ENCODE peak calls at places on chromosomes 3 and 15, in four cellular contexts. L is PC-3; T is CD4-positive, alpha-beta T cell; X is fibroblast of lung. Y is an unnamed sample.

GRCh38 chr3:155497930-155498647 is 204.6 kb upstream of the STRIT1 start:
- DNase-seq in L (peak; percentile 85), T (no peak), X (peak; percentile 69), Y (no peak)

GRCh38 chr3:39177708-39178332 is 14.6 kb downstream of the XIRP1 start:
- DNase-seq in L (peak; percentile 75), T (peak; percentile 57), X (peak; percentile 98), Y (peak; percentile 89)

GRCh38 chr3:188788621-188789081 is 383.1 kb upstream of the TPRG1 start:
- DNase-seq in L (peak; percentile 45), T (peak; percentile 38), X (peak; percentile 92), Y (no peak)

GRCh38 chr3:115270849-115271248 is 123.8 kb upstream of the ZBTB20 start:
- DNase-seq in L (no peak), T (no peak), X (no peak), Y (no peak)

GRCh38 chr15:39153718-39154117 is 427.2 kb upstream of the THBS1 start:
- DNase-seq in L (peak; percentile 92), T (no peak), X (no peak), Y (no peak)

GRCh38 chr3:44877333-44877732 is 2.9 kb downstream of the TGM4 start:
- DNase-seq in L (no peak), T (no peak), X (no peak), Y (no peak)

GRCh38 chr3:59286791-59287531 is 237.1 kb upstream of the CFAP20DC start:
- DNase-seq in L (peak; percentile 64), T (no peak), X (no peak), Y (no peak)

GRCh38 chr15:74433592-74434259 is at the start of gene SEMA7A:
- DNase-seq in L (peak; percentile 83), T (peak; percentile 67), X (peak; percentile 71), Y (peak; percentile 84)

GRCh38 chr3:152121292-152121654 is 147.5 kb upstream of the MBNL1 start:
- DNase-seq in L (peak; percentile 91), T (no peak), X (peak; percentile 96), Y (no peak)

GRCh38 chr3:179949428-179949827 is 87.3 kb downstream of the PEX5L start:
- DNase-seq in L (no peak), T (no peak), X (no peak), Y (no peak)

GRCh38 chr3:41163399-41163798 is 35.9 kb upstream of the CTNNB1 start:
- DNase-seq in L (no peak), T (no peak), X (peak; percentile 1), Y (no peak)

GRCh38 chr15:69031013-69032001 is 16.8 kb downstream of the NOX5 start:
- DNase-seq in L (peak; percentile 50), T (peak; percentile 9), X (peak; percentile 39), Y (peak; percentile 24)

GRCh38 chr15:90309050-90309449 is 43.0 kb upstream of the ZNF774 start:
- DNase-seq in L (no peak), T (no peak), X (no peak), Y (no peak)

GRCh38 chr3:122665226-122665786 is 15.3 kb upstream of the PARP14 start:
- DNase-seq in L (no peak), T (no peak), X (no peak), Y (no peak)

GRCh38 chr3:23735575-23736326 is 70.0 kb upstream of the UBE2E1 start:
- DNase-seq in L (no peak), T (no peak), X (peak; percentile 52), Y (peak; percentile 55)

GRCh38 chr15:83977992-83978391 is 257.6 kb upstream of the GOLGA6L4 start:
- DNase-seq in L (no peak), T (no peak), X (no peak), Y (no peak)

GRCh38 chr3:113867506-113867905 is 28.9 kb downstream of the GRAMD1C start:
- DNase-seq in L (peak; percentile 94), T (no peak), X (no peak), Y (no peak)

GRCh38 chr15:28952666-28953491 is 67.1 kb downstream of the APBA2 start:
- DNase-seq in L (no peak), T (no peak), X (no peak), Y (no peak)

DNA sequence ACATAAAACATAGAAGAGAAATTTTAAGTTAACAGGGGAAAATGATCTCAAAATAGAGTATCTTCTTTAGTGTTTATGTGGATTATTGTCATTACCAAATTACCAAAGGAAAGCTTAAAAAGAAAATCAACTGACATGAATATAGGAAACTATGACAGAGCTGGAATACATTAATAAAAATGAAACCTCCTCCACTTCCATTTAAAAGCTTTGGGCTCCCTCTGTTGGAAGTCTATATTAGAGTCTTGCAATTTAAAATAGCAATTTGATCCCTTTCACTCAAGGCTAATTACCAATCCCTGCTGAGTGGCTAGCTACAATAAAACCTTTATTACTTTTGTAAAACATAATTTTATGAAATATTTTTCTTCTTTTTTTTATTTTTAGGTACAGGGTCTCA is 61.4 kb upstream of the IMPG2 start:
- DNase-seq in L (peak; percentile 76), T (no peak), X (peak; percentile 73), Y (no peak)
- TF ChIP-seq CTCF in L (peak; percentile 82), T (peak; percentile 34), X (peak; percentile 35), Y (peak; percentile 66)

GRCh38 chr15:31607656-31608055 is 281.0 kb downstream of the KLF13 start:
- DNase-seq in L (peak; percentile 2), T (no peak), X (no peak), Y (no peak)
- H3K9me3 ChIP-seq in L (no peaks in the 10 kb centered on the region), T (no peaks in the 10 kb centered on the region), X (no peaks in the 10 kb centered on the region), Y (peaks cover 28% of the 10 kb centered on the region)

GRCh38 chr3:121488628-121489027 is 57.2 kb downstream of the POLQ start:
- DNase-seq in L (peak; percentile 24), T (no peak), X (no peak), Y (no peak)

GRCh38 chr3:121496841-121497240 is 48.9 kb downstream of the POLQ start:
- DNase-seq in L (no peak), T (no peak), X (no peak), Y (no peak)

GRCh38 chr3:121490161-121490560 is 55.6 kb downstream of the POLQ start:
- DNase-seq in L (no peak), T (no peak), X (no peak), Y (no peak)

GRCh38 chr3:121491683-121492082 is 54.1 kb downstream of the POLQ start:
- DNase-seq in L (no peak), T (no peak), X (no peak), Y (no peak)

DNA sequence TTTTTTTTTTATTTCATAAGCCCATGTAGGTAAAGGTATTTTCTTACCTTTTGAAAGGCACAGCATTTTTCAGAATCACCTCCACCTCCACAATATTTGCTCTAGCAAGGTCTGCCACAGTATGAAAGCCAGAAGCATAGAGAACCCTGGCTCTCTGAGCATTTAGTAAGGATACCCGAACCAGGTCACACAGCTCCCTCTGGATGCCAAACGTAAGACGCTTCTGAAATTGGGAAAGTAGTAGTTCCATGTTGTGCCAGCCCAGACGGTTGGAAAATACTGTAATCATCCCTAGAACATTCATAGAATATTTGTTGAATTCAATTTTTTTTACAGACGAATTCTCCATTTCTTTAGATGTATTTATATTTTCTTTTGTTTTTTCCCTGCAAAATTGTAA is 52.4 kb downstream of the POLQ start:
- DNase-seq in L (no peak), T (no peak), X (peak; percentile 34), Y (no peak)
- TF ChIP-seq CTCF in L (peak; percentile 34), T (no peak), X (peak; percentile 16), Y (no peak)

GRCh38 chr15:27899583-27900295 is 199.4 kb downstream of the OCA2 start:
- DNase-seq in L (no peak), T (no peak), X (no peak), Y (no peak)

GRCh38 chr15:27897481-27897880 is 201.6 kb downstream of the OCA2 start:
- DNase-seq in L (no peak), T (no peak), X (no peak), Y (no peak)

GRCh38 chr15:27889258-27889657 is 209.9 kb downstream of the OCA2 start:
- DNase-seq in L (peak; percentile 4), T (no peak), X (no peak), Y (no peak)

GRCh38 chr15:27894645-27895044 is 204.5 kb downstream of the OCA2 start:
- DNase-seq in L (no peak), T (no peak), X (no peak), Y (no peak)
- H3K9me3 ChIP-seq in L (peaks cover 27% of the 10 kb centered on the region), T (peaks cover 15% of the 10 kb centered on the region), X (no peaks in the 10 kb centered on the region), Y (peaks cover 62% of the 10 kb centered on the region)

DNA sequence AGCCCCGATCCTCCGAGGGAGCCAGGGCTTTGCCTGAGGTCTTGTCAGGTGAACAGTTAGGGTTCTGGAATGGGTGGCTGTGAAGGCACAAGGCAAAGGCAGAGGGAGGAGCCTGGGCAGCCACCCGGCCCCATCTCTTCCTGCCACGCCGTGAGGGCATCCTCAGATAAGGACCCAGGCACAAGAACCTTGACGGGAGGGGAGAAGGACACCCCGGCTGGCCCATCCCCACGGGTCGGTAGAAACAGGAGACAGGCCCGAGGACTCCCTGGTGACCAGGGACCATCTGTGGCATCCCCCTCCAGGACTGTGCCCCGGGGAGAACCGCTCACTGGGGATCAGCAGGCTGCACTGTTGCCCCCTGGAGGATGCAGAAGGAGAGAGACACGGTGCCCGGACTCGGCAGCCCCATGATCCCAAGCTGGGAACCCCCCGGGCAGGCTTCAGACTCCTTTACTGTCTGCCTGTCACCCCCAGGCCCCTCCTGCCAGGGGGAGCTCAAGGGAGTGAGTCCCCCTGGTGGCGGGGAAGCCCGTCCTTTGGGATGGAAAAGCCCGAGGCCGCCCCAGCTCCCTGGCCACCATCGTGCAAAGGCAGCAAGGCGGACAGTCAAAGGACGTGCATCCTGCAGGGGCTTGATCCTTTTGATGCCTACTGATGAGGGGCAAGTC is 12.3 kb upstream of the PCSK6 start:
- DNase-seq in L (peak; percentile 24), T (peak; percentile 15), X (no peak), Y (no peak)
- TF ChIP-seq CTCF in L (peak; percentile 62), T (peak; percentile 36), X (peak; percentile 37), Y (peak; percentile 71)